ENCODE peak calls at places on chromosomes 12 and 14, in seven cellular contexts. Y, K, E, C, D, Z and G are unnamed samples.

GRCh38 chr12:91774471-91774921 is 371.1 kb downstream of the BTG1 start:
- DNase-seq in Y (no peak), K (peak; percentile 68), E (no peak), C (peak; percentile 82), D (no peak), Z (no peak), G (no peak)

GRCh38 chr14:32779845-32780244 is 158.8 kb upstream of the NPAS3 start:
- DNase-seq in Y (no peak), K (no peak), E (no peak), C (no peak), D (no peak), Z (no peak), G (no peak)

GRCh38 chr12:54997914-54998507 is 13.4 kb upstream of the TESPA1 start:
- DNase-seq in Y (no peak), K (no peak), E (no peak), C (no peak), D (no peak), Z (no peak), G (peak; percentile 62)

GRCh38 chr12:17148706-17149105 is 542.7 kb upstream of the LMO3 start:
- DNase-seq in Y (no peak), K (no peak), E (no peak), C (no peak), D (no peak), Z (no peak), G (no peak)

GRCh38 chr12:92134638-92135274 is 10.9 kb downstream of the BTG1 start:
- DNase-seq in Y (no peak), K (no peak), E (no peak), C (peak; percentile 84), D (no peak), Z (no peak), G (no peak)

GRCh38 chr14:76352639-76353281 is 23.2 kb upstream of the ESRRB start:
- DNase-seq in Y (no peak), K (peak; percentile 56), E (peak; percentile 20), C (peak; percentile 26), D (no peak), Z (peak; percentile 42), G (no peak)

GRCh38 chr12:52198454-52199215 is 6.8 kb upstream of the KRT80 start:
- DNase-seq in Y (no peak), K (no peak), E (no peak), C (no peak), D (no peak), Z (no peak), G (no peak)

GRCh38 chr12:46357438-46358324 is 14.9 kb downstream of the SLC38A2 start:
- DNase-seq in Y (no peak), K (no peak), E (no peak), C (peak; percentile 93), D (peak; percentile 84), Z (no peak), G (no peak)

GRCh38 chr14:58426819-58427288 is 477 bp downstream of the TIMM9 start:
- DNase-seq in Y (peak; percentile 76), K (peak; percentile 76), E (peak; percentile 34), C (peak; percentile 65), D (no peak), Z (peak; percentile 67), G (no peak)

GRCh38 chr12:72271401-72271740 is 799 bp upstream of the TRHDE start:
- DNase-seq in Y (peak; percentile 48), K (peak; percentile 63), E (no peak), C (peak; percentile 63), D (no peak), Z (no peak), G (no peak)

GRCh38 chr12:50572275-50572674 is 67.5 kb downstream of the DIP2B start:
- DNase-seq in Y (no peak), K (no peak), E (peak; percentile 57), C (peak; percentile 89), D (no peak), Z (no peak), G (no peak)

GRCh38 chr12:6775775-6776174 is 3.5 kb downstream of the LAG3 start:
- DNase-seq in Y (no peak), K (no peak), E (no peak), C (no peak), D (no peak), Z (no peak), G (no peak)

GRCh38 chr12:3226285-3226684 is 149.1 kb downstream of the TSPAN9 start:
- DNase-seq in Y (no peak), K (no peak), E (no peak), C (no peak), D (no peak), Z (peak; percentile 1), G (no peak)

GRCh38 chr12:63070709-63071108 is 80.3 kb downstream of the AVPR1A start:
- DNase-seq in Y (no peak), K (no peak), E (no peak), C (no peak), D (no peak), Z (no peak), G (no peak)

GRCh38 chr12:97716356-97716755 is 253.8 kb downstream of the RMST start:
- DNase-seq in Y (no peak), K (no peak), E (no peak), C (no peak), D (no peak), Z (no peak), G (no peak)

GRCh38 chr12:40225984-40226602 is 1.3 kb downstream of the LRRK2 start:
- DNase-seq in Y (no peak), K (no peak), E (no peak), C (no peak), D (no peak), Z (no peak), G (no peak)

GRCh38 chr14:36315159-36315853 is 5.1 kb downstream of the MBIP start:
- DNase-seq in Y (no peak), K (no peak), E (no peak), C (no peak), D (no peak), Z (no peak), G (no peak)

GRCh38 chr12:43338848-43339526 is 213.0 kb downstream of the ADAMTS20 start:
- DNase-seq in Y (no peak), K (no peak), E (no peak), C (peak; percentile 76), D (peak; percentile 16), Z (no peak), G (no peak)

GRCh38 chr14:100841445-100842403 is 15.8 kb downstream of the MEG3 start:
- DNase-seq in Y (no peak), K (no peak), E (no peak), C (no peak), D (no peak), Z (no peak), G (no peak)

GRCh38 chr12:27575099-27575779 is 51.2 kb downstream of the PPFIBP1 start:
- DNase-seq in Y (no peak), K (no peak), E (no peak), C (peak; percentile 41), D (no peak), Z (no peak), G (no peak)
- TF ChIP-seq POLR2A in Y (no peak), K (no peak), E (no peak), C (no peak), D (no peak), Z (no peak), G (no peak)

GRCh38 chr12:11652351-11653040 is 3.0 kb downstream of the ETV6 start:
- DNase-seq in Y (no peak), K (peak; percentile 76), E (peak; percentile 39), C (peak; percentile 67), D (no peak), Z (no peak), G (peak; percentile 93)

GRCh38 chr12:11651377-11651776 is 1.9 kb downstream of the ETV6 start:
- DNase-seq in Y (no peak), K (no peak), E (no peak), C (no peak), D (no peak), Z (no peak), G (no peak)

GRCh38 chr12:11650697-11651281 is 1.3 kb downstream of the ETV6 start:
- DNase-seq in Y (no peak), K (no peak), E (no peak), C (peak; percentile 37), D (no peak), Z (no peak), G (no peak)

GRCh38 chr12:11650279-11650696 is 814 bp downstream of the ETV6 start:
- DNase-seq in Y (no peak), K (peak; percentile 68), E (peak; percentile 19), C (no peak), D (no peak), Z (peak; percentile 42), G (no peak)

GRCh38 chr12:11651785-11652184 is 2.3 kb downstream of the ETV6 start:
- DNase-seq in Y (no peak), K (no peak), E (no peak), C (peak; percentile 42), D (no peak), Z (no peak), G (no peak)
- TF ChIP-seq POLR2A in Y (no peak), K (no peak), E (no peak), C (no peak), D (no peak), Z (no peak), G (no peak)

GRCh38 chr12:124917841-124918621 is 3.6 kb upstream of the UBC start:
- DNase-seq in Y (no peak), K (peak; percentile 61), E (peak; percentile 66), C (peak; percentile 21), D (no peak), Z (no peak), G (no peak)
- TF ChIP-seq POLR2A in Y (no peak), K (no peak), E (no peak), C (no peak), D (no peak), Z (peak; percentile 14), G (no peak)

GRCh38 chr12:30796508-30796780 is 41.7 kb upstream of the CAPRIN2 start:
- DNase-seq in Y (no peak), K (no peak), E (no peak), C (peak; percentile 67), D (no peak), Z (peak; percentile 37), G (no peak)

GRCh38 chr12:30796891-30797371 is 42.2 kb upstream of the CAPRIN2 start:
- DNase-seq in Y (no peak), K (no peak), E (no peak), C (peak; percentile 47), D (no peak), Z (no peak), G (no peak)

GRCh38 chr12:30795410-30795659 is 40.6 kb upstream of the CAPRIN2 start:
- DNase-seq in Y (no peak), K (no peak), E (no peak), C (no peak), D (no peak), Z (no peak), G (no peak)

GRCh38 chr12:30794591-30795409 is 40.0 kb upstream of the CAPRIN2 start:
- DNase-seq in Y (no peak), K (peak; percentile 66), E (no peak), C (peak; percentile 85), D (peak; percentile 94), Z (peak; percentile 56), G (no peak)

GRCh38 chr12:30795660-30796507 is 41.1 kb upstream of the CAPRIN2 start:
- DNase-seq in Y (peak; percentile 64), K (peak; percentile 79), E (no peak), C (peak; percentile 80), D (peak; percentile 64), Z (peak; percentile 84), G (no peak)
- TF ChIP-seq POLR2A in Y (no peak), K (peak; percentile 48), E (no peak), C (peak; percentile 86), D (peak; percentile 43), Z (no peak), G (no peak)